ENCODE peak calls at places on chromosomes 1 and 21, in four cellular contexts. X is GM12865, L is epithelial cell of esophagus, E is AG04450. J is an unnamed sample.

GRCh38 chr1:220797553-220797952 is 10.8 kb downstream of the MTARC1 start:
- DNase-seq in L (peak), X (no peak), E (no peak), J (no peak)

GRCh38 chr21:29144736-29145353 is 14.4 kb downstream of the MAP3K7CL start:
- DNase-seq in L (peak), X (no peak), E (no peak), J (no peak)

GRCh38 chr1:220353229-220354012 is 81.2 kb upstream of the RAB3GAP2 start:
- DNase-seq in X (peak), E (no peak), L (no peak), J (no peak)

GRCh38 chr1:55257958-55258357 is 42.8 kb upstream of the USP24 start:
- DNase-seq in L (no peak), X (peak), E (no peak), J (no peak)

GRCh38 chr1:200912737-200913407 is 18.2 kb downstream of the INAVA start:
- DNase-seq in L (peak), E (no peak), X (no peak), J (peak)

GRCh38 chr1:40299366-40300248 is 17.5 kb downstream of the COL9A2 start:
- DNase-seq in L (no peak), X (no peak), E (no peak), J (no peak)

GRCh38 chr1:189269011-189269410 is 1208.7 kb downstream of the BRINP3 start:
- DNase-seq in L (peak), E (no peak), X (no peak), J (no peak)

GRCh38 chr1:245896258-245896657 is 610.8 kb downstream of the SMYD3 start:
- DNase-seq in E (no peak), X (no peak), L (no peak), J (no peak)

GRCh38 chr1:213371769-213372619 is 321.0 kb downstream of the RPS6KC1 start:
- DNase-seq in X (no peak), E (no peak), L (no peak), J (no peak)

GRCh38 chr1:163427336-163427735 is 105.6 kb downstream of the NUF2 start:
- DNase-seq in X (no peak), L (no peak), E (no peak), J (no peak)

GRCh38 chr1:76867342-76868130 is at the start of gene ST6GALNAC5:
- DNase-seq in E (no peak), X (no peak), L (no peak), J (peak)

GRCh38 chr21:29230541-29231275 is 68.0 kb upstream of the BACH1 start:
- DNase-seq in E (no peak), L (peak), X (no peak), J (no peak)

GRCh38 chr1:112938188-112938587 is 17.8 kb downstream of the SLC16A1 start:
- DNase-seq in X (no peak), L (no peak), E (no peak), J (no peak)

GRCh38 chr1:48061162-48062136 is 64.3 kb upstream of the TRABD2B start:
- DNase-seq in E (no peak), L (peak), X (peak), J (peak)

GRCh38 chr1:7299994-7300393 is 471.1 kb upstream of the VAMP3 start:
- DNase-seq in X (no peak), E (peak), L (peak), J (peak)

GRCh38 chr1:99481391-99481996 is 164.4 kb upstream of the PALMD start:
- DNase-seq in L (peak), X (peak), E (no peak), J (peak)

GRCh38 chr1:20988030-20988825 is 188.5 kb downstream of the EIF4G3 start:
- DNase-seq in L (no peak), X (no peak), E (no peak), J (no peak)

GRCh38 chr1:166819982-166820381 is 19.3 kb upstream of the POGK start:
- DNase-seq in X (no peak), E (no peak), L (no peak), J (no peak)

GRCh38 chr1:166827426-166827825 is 11.8 kb upstream of the POGK start:
- DNase-seq in E (no peak), L (no peak), X (no peak), J (no peak)

DNA sequence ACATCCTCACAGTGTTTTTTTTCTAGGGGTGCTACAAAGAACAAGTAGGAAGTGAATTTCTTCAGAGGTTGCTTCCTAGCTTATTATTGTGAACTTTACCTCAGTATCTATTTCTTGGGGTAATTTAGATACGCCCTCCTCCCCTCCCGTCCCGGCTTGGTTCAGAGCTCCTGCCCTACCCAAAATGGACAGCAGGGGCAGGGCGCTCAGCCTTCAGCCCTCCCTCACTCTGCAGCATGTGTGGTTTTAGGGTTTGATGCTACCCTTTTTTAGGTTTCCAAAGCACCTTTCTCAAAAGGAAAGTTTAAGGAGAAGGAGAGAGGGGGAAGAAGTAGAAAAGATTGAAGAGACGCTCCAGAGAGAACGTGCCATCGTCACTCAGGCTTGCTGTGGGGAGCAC is 16.9 kb upstream of the POGK start:
- DNase-seq in X (no peak), E (no peak), L (no peak), J (no peak)
- TF ChIP-seq CTCF in X (peak), E (peak), L (peak), J (no peak)

GRCh38 chr1:35706846-35707245 is 11.8 kb downstream of the C1orf216 start:
- DNase-seq in E (no peak), L (no peak), X (no peak), J (no peak)

GRCh38 chr1:35708952-35709351 is 9.7 kb downstream of the C1orf216 start:
- DNase-seq in X (no peak), E (no peak), L (no peak), J (no peak)

GRCh38 chr1:35708179-35708891 is 10.3 kb downstream of the C1orf216 start:
- DNase-seq in E (no peak), L (no peak), X (no peak), J (no peak)

GRCh38 chr1:35702540-35702939 is 16.1 kb downstream of the C1orf216 start:
- DNase-seq in L (no peak), X (no peak), E (no peak), J (no peak)

GRCh38 chr1:35707253-35708178 is 11.2 kb downstream of the C1orf216 start:
- DNase-seq in X (no peak), E (no peak), L (no peak), J (peak)
- H3K4me3 ChIP-seq in X (peak), E (peak), L (peak), J (peak)

DNA sequence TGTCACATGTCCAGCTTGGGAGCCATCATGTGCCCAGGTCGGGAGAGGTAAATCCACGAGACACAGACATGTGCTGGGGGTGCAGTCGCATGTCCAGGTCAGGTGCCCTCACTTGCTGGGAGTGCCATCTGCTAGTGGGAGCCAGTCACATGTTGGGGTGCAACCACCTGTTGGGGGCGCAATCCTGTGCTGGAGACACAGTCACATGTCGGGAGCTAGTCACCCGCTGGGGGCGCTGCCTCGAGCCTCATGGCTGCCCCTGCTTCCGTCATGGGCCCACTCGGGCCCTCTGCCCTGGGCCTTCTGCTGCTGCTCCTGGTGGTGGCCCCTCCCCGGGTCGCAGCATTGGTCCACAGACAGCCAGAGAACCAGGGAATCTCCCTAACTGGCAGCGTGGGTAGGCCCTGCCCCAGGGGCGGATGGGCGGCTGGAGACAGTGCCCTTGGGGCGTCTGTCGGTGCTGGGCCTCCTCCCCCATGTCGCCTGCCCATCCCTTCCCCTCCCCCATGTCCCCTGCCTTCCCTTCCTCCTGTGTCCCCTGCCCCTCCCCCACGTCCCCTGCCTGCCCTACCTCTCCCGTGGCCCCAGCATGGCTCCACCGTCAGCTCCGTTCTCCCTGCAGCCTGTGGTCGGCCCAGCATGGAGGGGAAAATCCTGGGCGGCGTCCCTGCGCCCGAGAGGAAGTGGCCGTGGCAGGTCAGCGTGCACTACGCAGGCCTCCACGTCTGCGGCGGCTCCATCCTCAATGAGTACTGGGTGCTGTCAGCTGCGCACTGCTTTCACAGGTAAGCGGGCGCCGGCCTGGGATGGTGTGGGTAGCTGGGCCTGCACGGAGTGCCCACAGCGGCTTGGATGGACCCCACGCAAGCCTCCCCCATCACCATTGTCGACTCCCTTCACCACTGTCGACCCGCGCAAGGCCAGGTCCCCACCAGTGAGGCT is at the start of gene PRSS38:
- DNase-seq in L (no peak), E (no peak), X (no peak), J (no peak)
- TF ChIP-seq CTCF in L (no peak), E (no peak), X (no peak), J (no peak)

DNA sequence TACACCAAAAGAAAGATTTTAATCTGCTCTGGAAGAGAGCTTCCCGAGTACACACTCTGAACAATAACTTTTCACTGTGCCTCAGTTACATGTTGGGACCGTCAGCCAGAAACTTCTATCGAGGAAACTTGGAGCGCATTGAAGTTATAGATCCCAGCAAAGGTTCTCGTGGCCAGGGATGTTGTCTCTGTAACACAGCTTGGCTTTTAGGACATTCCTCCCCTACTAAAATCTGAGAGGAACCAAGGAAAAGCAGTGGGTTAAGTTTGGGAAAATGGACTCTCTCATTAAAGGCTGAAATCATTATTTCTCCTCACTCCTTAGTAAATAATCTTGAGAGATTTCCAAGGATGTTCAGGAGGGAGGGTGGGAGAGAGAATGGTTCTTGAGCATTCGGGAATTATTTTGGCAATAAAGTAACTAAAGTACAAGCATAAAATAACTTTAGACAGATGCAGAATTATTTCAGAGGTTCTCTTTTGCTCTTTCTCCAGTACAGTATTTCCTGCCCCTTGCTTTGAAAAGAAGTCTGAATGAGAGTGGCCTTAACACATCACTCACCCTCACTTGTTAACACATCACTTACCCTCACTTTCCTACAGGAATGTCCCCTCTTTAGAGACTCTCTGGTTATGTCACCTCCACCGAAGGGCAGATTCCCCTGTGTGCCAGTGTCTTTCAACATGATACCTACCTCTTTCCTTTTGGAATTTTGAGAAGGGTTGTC is 1.8 kb upstream of the NFIA start:
- DNase-seq in L (no peak), X (no peak), E (no peak), J (no peak)
- H3K4me3 ChIP-seq in L (no peak), X (no peak), E (no peak), J (no peak)

DNA sequence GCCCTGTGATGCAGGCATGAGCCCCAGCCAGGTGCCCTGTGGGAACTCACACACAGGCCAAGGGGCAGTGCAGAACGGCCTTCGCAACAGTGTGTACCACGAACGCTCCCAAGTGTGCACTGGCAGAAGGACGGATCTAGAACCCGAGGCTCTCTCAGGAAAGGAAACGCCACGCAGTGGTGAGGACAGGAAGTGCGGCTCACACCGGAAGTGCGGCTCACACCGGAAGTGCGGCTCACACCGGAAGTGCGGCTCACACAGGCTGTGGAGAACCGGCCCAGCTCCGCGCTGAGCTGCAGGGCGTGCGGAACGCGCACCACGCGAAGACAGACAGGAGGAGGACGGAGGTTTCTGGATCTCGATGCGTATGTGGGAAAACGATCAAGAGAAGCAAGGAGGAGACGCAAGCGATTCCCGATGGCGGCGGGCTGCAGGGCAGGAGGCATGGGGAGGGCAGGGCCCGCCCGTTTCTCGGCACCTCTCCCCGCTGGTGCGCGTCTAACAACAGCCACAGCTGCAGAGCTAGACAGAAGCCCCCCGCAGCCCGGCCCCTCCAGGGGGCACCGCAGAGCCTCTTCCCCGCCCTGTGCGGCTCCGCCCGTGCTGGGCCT is 35.9 kb upstream of the TMEM52 start:
- DNase-seq in E (no peak), L (no peak), X (no peak), J (no peak)
- TF ChIP-seq CTCF in E (peak), L (no peak), X (peak), J (no peak)

DNA sequence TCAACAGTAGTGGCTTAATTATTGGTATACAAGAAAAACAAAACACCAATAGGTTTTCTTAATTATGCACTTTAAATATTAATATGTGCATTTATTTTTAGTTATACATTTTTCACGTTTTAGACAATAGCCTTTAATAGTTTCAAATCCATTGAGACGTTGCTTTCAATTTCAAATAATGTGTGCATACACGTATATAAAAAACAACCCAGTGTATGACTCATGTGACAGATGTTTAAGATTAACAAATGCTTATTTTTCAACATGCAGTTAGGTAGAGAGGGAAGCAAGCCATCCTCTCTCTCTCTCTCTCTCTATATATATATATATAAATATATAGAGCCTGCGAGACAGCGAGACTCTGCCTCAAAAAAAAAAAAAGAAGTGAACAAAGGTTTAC is 24.3 kb downstream of the EYA3 start:
- DNase-seq in X (no peak), E (no peak), L (peak), J (no peak)
- H3K4me3 ChIP-seq in X (no peak), E (no peak), L (no peak), J (no peak)

GRCh38 chr1:203058674-203058931 is 27.2 kb downstream of the MYOG start:
- DNase-seq in E (no peak), L (no peak), X (no peak), J (no peak)

GRCh38 chr1:203055166-203055799 is 29.0 kb downstream of the PPFIA4 start:
- DNase-seq in L (no peak), X (no peak), E (no peak), J (no peak)

GRCh38 chr1:203057831-203058673 is 27.8 kb downstream of the MYOG start:
- DNase-seq in L (no peak), X (no peak), E (no peak), J (no peak)

GRCh38 chr1:203055983-203056382 is 29.7 kb downstream of the PPFIA4 start:
- DNase-seq in L (no peak), E (no peak), X (no peak), J (no peak)

DNA sequence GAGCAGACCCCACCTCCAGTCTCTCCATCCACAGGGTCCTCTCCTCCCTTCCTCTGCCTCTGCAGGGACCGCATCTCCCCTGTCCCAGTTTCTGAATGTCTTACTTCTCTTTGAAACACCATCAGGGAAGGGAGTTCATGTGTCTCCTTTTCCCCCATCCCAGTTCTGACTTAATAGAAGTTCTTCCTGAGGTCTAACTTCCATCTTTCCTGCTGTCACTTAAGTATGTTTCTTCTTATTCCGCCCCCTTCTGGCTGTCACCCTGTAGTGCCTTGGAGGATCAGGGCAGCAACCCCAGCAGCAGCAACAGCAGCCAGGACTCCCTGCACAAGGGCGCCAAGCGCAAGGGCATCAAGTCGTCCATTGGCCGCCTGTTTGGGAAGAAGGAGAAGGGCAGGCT is 29.3 kb downstream of the MYOG start:
- DNase-seq in L (no peak), X (no peak), E (no peak), J (no peak)
- TF ChIP-seq CTCF in L (no peak), X (peak), E (no peak), J (no peak)